ENCODE peak calls at places on chromosomes 5 and 9, in six cellular contexts. Q is HepG2, C is K562, T is GM12891, Y is H1, N is GM12878. H is an unnamed sample.

GRCh38 chr5:100900796-100901731 is 2.0 kb downstream of the ST8SIA4 start:
- DNase-seq in Q (no peak), T (peak; percentile 28), N (peak; percentile 82), C (no peak), Y (no peak), H (peak; percentile 40)

GRCh38 chr9:132164604-132165362 is 2.9 kb downstream of the NTNG2 start:
- DNase-seq in C (no peak), N (no peak), Y (no peak), Q (peak; percentile 12), T (no peak), H (no peak)

GRCh38 chr5:112308608-112309007 is 110.5 kb downstream of the EPB41L4A start:
- DNase-seq in C (no peak), N (no peak), Y (no peak), T (no peak), Q (no peak), H (no peak)

GRCh38 chr5:32503261-32503660 is 58.7 kb upstream of the ZFR start:
- DNase-seq in C (no peak), Y (no peak), Q (no peak), T (no peak), N (no peak), H (no peak)

GRCh38 chr5:135934939-135935338 is 19.8 kb downstream of the LECT2 start:
- DNase-seq in C (no peak), Q (no peak), T (no peak), Y (no peak), N (no peak), H (no peak)

GRCh38 chr5:13478831-13479465 is 465.5 kb downstream of the DNAH5 start:
- DNase-seq in Q (peak; percentile 24), C (no peak), T (no peak), Y (peak; percentile 17), N (no peak), H (peak; percentile 0)

GRCh38 chr9:110463499-110463898 is 116.0 kb downstream of the SVEP1 start:
- DNase-seq in Y (no peak), C (no peak), T (no peak), Q (no peak), N (no peak), H (no peak)

GRCh38 chr9:11144750-11145149 is 531.9 kb upstream of the PTPRD start:
- DNase-seq in Q (no peak), N (no peak), C (no peak), Y (no peak), T (no peak), H (no peak)

GRCh38 chr9:129750010-129750409 is 2.8 kb downstream of the PTGES start:
- DNase-seq in T (no peak), C (no peak), N (no peak), Y (no peak), Q (no peak), H (no peak)

GRCh38 chr5:84383816-84384603 is 670 bp downstream of the EDIL3 start:
- DNase-seq in N (no peak), Q (no peak), T (no peak), Y (peak; percentile 49), C (no peak), H (no peak)

GRCh38 chr9:15977438-15977837 is 424.6 kb downstream of the CCDC171 start:
- DNase-seq in T (no peak), Y (no peak), C (no peak), Q (no peak), N (no peak), H (no peak)

GRCh38 chr9:93959739-93960154 is 4.6 kb upstream of the BARX1 start:
- DNase-seq in T (no peak), Y (no peak), N (no peak), Q (no peak), C (no peak), H (no peak)

GRCh38 chr9:107282759-107283620 is at the start of gene RAD23B:
- DNase-seq in N (peak; percentile 88), T (peak; percentile 83), Q (peak; percentile 94), C (peak; percentile 95), Y (peak; percentile 95), H (peak; percentile 80)
- TF ChIP-seq POLR2A in N (peak; percentile 93), T (peak; percentile 69), Q (peak; percentile 89), C (peak; percentile 94), Y (peak; percentile 80), H (peak; percentile 91)

GRCh38 chr9:113488490-113488889 is 25.0 kb downstream of the RGS3 start:
- DNase-seq in Q (no peak), T (no peak), C (no peak), N (no peak), Y (no peak), H (no peak)

GRCh38 chr9:113495555-113495954 is 32.0 kb downstream of the RGS3 start:
- DNase-seq in Y (no peak), C (no peak), N (no peak), T (no peak), Q (no peak), H (no peak)

GRCh38 chr9:113488071-113488470 is 24.5 kb downstream of the RGS3 start:
- DNase-seq in C (no peak), Y (no peak), T (no peak), N (no peak), Q (no peak), H (no peak)

GRCh38 chr9:113493080-113493615 is 29.6 kb downstream of the RGS3 start:
- DNase-seq in T (no peak), N (no peak), C (no peak), Q (no peak), Y (no peak), H (no peak)

GRCh38 chr9:113492343-113493079 is 29.0 kb downstream of the RGS3 start:
- DNase-seq in N (no peak), Q (no peak), C (no peak), T (no peak), Y (no peak), H (no peak)
- TF ChIP-seq POLR2AphosphoS5 in N (no peak), Q (no peak), C (no peak), T (no peak), Y (no peak), H (no peak)

DNA sequence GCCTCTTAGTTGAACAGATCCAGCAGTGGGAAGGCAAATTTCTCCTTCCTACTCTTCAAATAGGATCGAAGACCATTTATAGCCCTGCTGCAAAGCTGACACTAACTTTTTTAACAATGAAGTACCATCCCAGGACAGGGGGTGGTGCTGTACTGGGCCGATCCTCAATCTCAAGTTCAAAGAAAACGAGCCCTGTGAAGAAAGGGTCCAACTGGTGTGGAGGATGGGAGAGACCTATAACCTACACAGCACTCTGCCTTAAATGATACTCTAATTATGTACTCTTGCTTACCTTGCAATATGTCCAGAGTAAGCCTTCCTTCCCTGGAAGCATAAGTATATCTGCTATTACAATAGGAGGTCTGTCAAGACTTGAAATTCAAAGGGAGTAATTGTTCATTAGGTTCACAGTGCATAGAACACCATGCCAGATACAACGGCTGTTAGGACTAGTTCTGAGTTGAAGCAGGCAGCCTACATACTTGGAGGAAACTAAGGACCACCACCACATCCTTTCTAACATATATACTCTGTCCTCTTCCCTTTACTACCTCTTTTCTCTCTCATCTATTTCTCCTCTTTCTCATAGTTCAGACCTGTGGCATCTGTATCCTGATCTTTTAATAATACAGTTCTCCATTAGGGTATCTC is 6.2 kb downstream of the ETF1 start:
- DNase-seq in T (no peak), Y (no peak), N (no peak), Q (peak; percentile 43), C (peak; percentile 27), H (no peak)
- TF ChIP-seq TAF1 in T (no peak), Y (no peak), N (no peak), Q (no peak), C (no peak), H (no peak)

GRCh38 chr5:55600536-55601208 is 65.9 kb upstream of the PLPP1 start:
- DNase-seq in Y (no peak), Q (no peak), N (no peak), T (peak; percentile 28), C (no peak), H (no peak)
- TF ChIP-seq POLR2A in Y (no peak), Q (no peak), N (no peak), T (no peak), C (no peak), H (no peak)

DNA sequence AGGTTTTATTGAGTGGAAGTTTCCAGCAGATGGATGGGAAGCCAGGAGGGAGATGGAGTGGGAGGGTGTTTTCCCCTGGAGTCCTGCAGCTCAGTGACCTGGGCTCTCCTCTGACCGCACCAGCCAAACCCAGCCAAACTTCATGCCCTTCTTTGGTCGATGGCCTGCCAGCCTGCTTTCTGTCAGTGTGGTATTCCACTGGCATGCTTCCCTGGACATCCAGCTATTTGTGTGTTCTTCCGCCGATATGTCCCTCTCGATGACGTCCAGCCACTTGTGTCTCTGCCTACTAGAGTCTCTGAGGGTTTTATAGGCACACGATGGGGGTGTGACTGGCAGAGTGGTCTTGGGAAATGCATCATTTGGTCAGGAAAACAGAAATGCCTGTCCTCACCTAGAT is 33.8 kb downstream of the GPBP1 start:
- DNase-seq in T (no peak), Q (no peak), Y (no peak), C (no peak), N (no peak), H (no peak)
- TF ChIP-seq POLR2AphosphoS5 in T (no peak), Q (no peak), Y (no peak), C (no peak), N (no peak), H (no peak)

DNA sequence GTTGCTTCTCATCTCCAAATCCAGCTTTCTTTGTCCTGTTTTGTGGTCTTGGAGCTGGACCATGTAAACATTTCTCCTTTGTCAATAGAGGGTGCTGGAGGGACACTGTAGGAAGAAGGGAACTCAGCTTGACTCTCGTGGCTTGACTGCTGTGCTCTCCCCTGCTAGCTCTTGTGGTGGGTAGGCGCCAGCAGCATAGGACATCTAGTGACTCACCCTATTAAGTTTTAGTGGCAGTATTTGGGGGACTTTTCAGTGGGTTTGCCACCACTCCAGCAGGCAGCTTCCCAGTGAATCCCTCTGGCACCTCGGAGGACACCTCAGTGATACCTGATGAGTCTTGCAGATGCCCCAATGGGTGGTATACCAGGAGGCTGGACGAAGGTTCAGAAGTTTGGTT is 97.8 kb downstream of the TSSK1B start:
- DNase-seq in N (no peak), C (no peak), Y (peak; percentile 10), T (no peak), Q (peak; percentile 46), H (no peak)
- TF ChIP-seq TAF1 in N (no peak), C (no peak), Y (no peak), T (no peak), Q (no peak), H (no peak)